ENCODE peak calls at places on chromosomes 1 and 21, in six cellular contexts. Q is astrocyte of the spinal cord, U is A549, G is IMR-90, T is GDM1, B is left colon. S is an unnamed sample.

GRCh38 chr1:156860113-156860638 is 489 bp upstream of the NTRK1 start:
- DNase-seq in Q (peak; percentile 44), U (peak; percentile 48), G (peak; percentile 21), T (peak; percentile 22), B (no peak), S (no peak)

GRCh38 chr1:162019006-162019405 is 4.7 kb downstream of the OLFML2B start:
- DNase-seq in Q (peak; percentile 76), U (no peak), G (peak; percentile 73), T (no peak), B (no peak), S (no peak)

GRCh38 chr1:83900530-83900929 is 98.4 kb downstream of the TTLL7 start:
- DNase-seq in Q (peak; percentile 34), U (no peak), G (peak; percentile 53), T (no peak), B (no peak), S (no peak)

GRCh38 chr1:179937668-179938259 is 16.8 kb upstream of the CEP350 start:
- DNase-seq in Q (no peak), U (no peak), G (no peak), T (no peak), B (no peak), S (no peak)

GRCh38 chr1:182384387-182384960 is 7.1 kb downstream of the GLUL start:
- DNase-seq in Q (no peak), U (no peak), G (no peak), T (no peak), B (no peak), S (no peak)

GRCh38 chr1:65079941-65080340 is 68.1 kb upstream of the AK4 start:
- DNase-seq in Q (peak; percentile 41), U (peak; percentile 19), G (peak; percentile 50), T (no peak), B (no peak), S (no peak)

GRCh38 chr1:150221552-150221951 is 14.4 kb downstream of the ANP32E start:
- DNase-seq in Q (peak; percentile 36), U (peak; percentile 44), G (peak; percentile 46), T (no peak), B (no peak), S (no peak)

GRCh38 chr21:19993186-19993711 is 1005.0 kb upstream of the NCAM2 start:
- DNase-seq in Q (no peak), U (no peak), G (no peak), T (no peak), B (no peak), S (no peak)

GRCh38 chr21:44947930-44948331 is 8.1 kb downstream of the SLX9 start:
- DNase-seq in Q (no peak), U (no peak), G (no peak), T (no peak), B (no peak), S (no peak)

GRCh38 chr1:55050283-55050682 is 10.9 kb downstream of the PCSK9 start:
- DNase-seq in Q (peak; percentile 85), U (no peak), G (peak; percentile 62), T (no peak), B (no peak), S (no peak)

GRCh38 chr1:18948913-18949688 is 7.4 kb downstream of the IFFO2 start:
- DNase-seq in Q (peak; percentile 68), U (peak; percentile 56), G (peak; percentile 71), T (no peak), B (no peak), S (no peak)

GRCh38 chr1:209831615-209832014 is 3.8 kb downstream of the UTP25 start:
- DNase-seq in Q (no peak), U (no peak), G (peak; percentile 60), T (no peak), B (no peak), S (no peak)

GRCh38 chr1:97743129-97743528 is 177.7 kb downstream of the DPYD start:
- DNase-seq in Q (no peak), U (no peak), G (no peak), T (no peak), B (no peak), S (no peak)

GRCh38 chr1:244406337-244406736 is 45.4 kb downstream of the ADSS2 start:
- DNase-seq in Q (no peak), U (no peak), G (no peak), T (no peak), B (no peak), S (no peak)

GRCh38 chr1:172976222-172977041 is 74.3 kb downstream of the TNFSF18 start:
- DNase-seq in Q (peak; percentile 98), U (peak; percentile 96), G (peak; percentile 87), T (no peak), B (peak; percentile 71), S (no peak)

S was measured in GF-D8.